ENCODE peak calls at places on chromosomes 12 and 14, in five cellular contexts. J is hepatocyte, Z is HFF-Myc, G is sigmoid colon, L is adipocyte. S is an unnamed sample.

GRCh38 chr14:76909266-76909665 is 83.1 kb downstream of the LRRC74A start:
- DNase-seq in J (no peak), Z (no peak), G (no peak), L (no peak), S (no peak)

GRCh38 chr12:113980537-113981337 is 14.6 kb upstream of the RBM19 start:
- DNase-seq in J (peak; percentile 89), Z (peak; percentile 54), G (no peak), L (peak; percentile 84), S (peak; percentile 67)

GRCh38 chr12:51886021-51886710 is 1.7 kb upstream of the ANKRD33 start:
- DNase-seq in J (peak; percentile 72), Z (peak; percentile 90), G (peak; percentile 94), L (peak; percentile 93), S (peak; percentile 20)

GRCh38 chr12:11321980-11322379 is 11.7 kb upstream of the PRB4 start:
- DNase-seq in J (no peak), Z (no peak), G (no peak), L (peak; percentile 25), S (no peak)

GRCh38 chr14:92596328-92596943 is 82.9 kb downstream of the RIN3 start:
- DNase-seq in J (no peak), Z (no peak), G (no peak), L (no peak), S (no peak)

GRCh38 chr14:89190779-89191513 is 226.1 kb downstream of the FOXN3 start:
- DNase-seq in J (no peak), Z (no peak), G (no peak), L (no peak), S (no peak)

GRCh38 chr12:27104546-27104945 is 22.2 kb upstream of the C12orf71 start:
- DNase-seq in J (no peak), Z (no peak), G (no peak), L (no peak), S (no peak)

GRCh38 chr12:131740626-131741025 is 29.7 kb downstream of the SFSWAP start:
- DNase-seq in J (no peak), Z (no peak), G (no peak), L (no peak), S (no peak)

GRCh38 chr14:64760146-64760755 is 56.0 kb downstream of the PLEKHG3 start:
- DNase-seq in J (peak; percentile 68), Z (no peak), G (no peak), L (peak; percentile 55), S (peak; percentile 63)

GRCh38 chr14:36767603-36768281 is 106.1 kb downstream of the PAX9 start:
- DNase-seq in J (no peak), Z (no peak), G (no peak), L (no peak), S (no peak)

DNA sequence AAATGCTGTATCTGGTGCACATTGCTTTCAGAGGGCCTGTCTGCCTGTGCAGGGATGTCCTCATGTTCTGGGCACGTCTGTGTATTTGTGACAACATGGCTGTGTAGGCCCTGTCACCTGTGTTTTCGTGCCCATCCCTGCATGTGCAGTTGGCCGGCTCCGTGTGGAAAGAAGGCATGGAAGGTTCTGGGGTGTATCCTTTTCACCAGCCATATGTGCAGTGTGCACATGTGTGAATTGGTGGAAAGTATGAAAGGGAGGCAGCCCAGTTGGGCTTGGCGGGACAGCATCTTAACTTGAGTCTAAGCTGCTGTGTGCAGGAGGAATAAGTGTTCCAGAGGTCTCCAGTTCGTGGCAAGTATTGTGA is 645 bp downstream of the TSPAN11 start:
- DNase-seq in J (no peak), Z (no peak), G (no peak), L (peak; percentile 25), S (no peak)
- H3K4me3 ChIP-seq in J (peak overlapping the region; percentile 51), Z (peak overlapping the region; percentile 48), G (peak overlapping the region; percentile 51), L (no peak overlapping the region), S (no peak overlapping the region)

GRCh38 chr14:34628681-34629135 is 1.2 kb downstream of the SNX6 start:
- DNase-seq in J (peak; percentile 56), Z (no peak), G (no peak), L (peak; percentile 22), S (no peak)
- H3K4me3 ChIP-seq in J (peak overlapping the region; percentile 89), Z (peak overlapping the region; percentile 87), G (peak overlapping the region; percentile 70), L (peak overlapping the region; percentile 99), S (peak overlapping the region; percentile 100)

DNA sequence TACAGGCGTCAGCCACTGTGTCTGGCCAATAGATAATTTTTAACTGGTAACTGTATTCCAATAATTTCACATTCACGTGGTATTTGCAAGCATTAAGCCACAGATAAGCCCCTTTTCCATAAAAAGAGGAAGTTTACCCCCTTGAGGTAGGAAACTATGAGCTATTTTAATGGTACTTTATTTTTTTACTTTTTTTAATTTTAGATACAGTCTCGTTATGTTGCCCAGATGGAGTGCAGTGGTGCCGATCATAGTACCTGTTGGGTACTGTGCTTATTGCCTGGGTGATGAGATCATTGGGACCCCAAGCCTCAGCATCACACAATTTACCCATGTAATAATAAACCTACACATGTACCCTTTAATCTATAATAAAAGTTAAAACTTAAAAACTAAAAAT is 42.9 kb upstream of the AP4S1 start:
- DNase-seq in J (no peak), Z (no peak), G (no peak), L (no peak), S (no peak)
- H3K4me3 ChIP-seq in J (no peak overlapping the region), Z (no peak overlapping the region), G (no peak overlapping the region), L (no peak overlapping the region), S (no peak overlapping the region)

DNA sequence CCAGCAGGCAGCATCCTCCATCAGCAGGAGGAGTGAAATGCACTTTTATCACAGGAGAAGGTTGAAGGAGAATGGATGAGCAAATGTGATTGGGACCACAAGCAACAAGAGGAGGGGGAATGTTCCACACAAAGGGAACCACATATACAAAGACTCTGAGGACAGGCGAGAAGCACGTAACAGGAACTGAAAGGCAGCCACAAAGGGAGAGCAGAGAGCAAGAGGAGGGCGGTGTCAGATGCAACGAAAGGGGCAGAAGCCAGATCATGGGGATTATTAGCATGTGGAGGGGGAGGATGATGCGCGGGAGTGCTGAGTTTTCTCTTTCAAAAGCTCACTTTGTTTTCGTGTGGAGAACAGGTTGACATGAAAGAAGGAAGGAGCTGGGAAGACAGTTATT is 241.1 kb downstream of the SPTSSA start:
- DNase-seq in J (no peak), Z (no peak), G (no peak), L (no peak), S (peak; percentile 20)
- H3K4me3 ChIP-seq in J (no peak overlapping the region), Z (no peak overlapping the region), G (no peak overlapping the region), L (no peak overlapping the region), S (no peak overlapping the region)

S was measured in GM12865.